ENCODE peak calls at places on chromosomes 4 and X, in five cellular contexts. One of them, this sample, is unnamed.

GRCh38 chr4:78653655-78654054 is 102.1 kb downstream of the ANXA3 start:
- DNase-seq in right lobe of liver: no peak
- DNase-seq in testis: no peak
- DNase-seq in cardiac muscle cell: no peak
- DNase-seq in astrocyte of the spinal cord: no peak
- DNase-seq in this sample: no peak

GRCh38 chrX:93673869-93674271 is at the start of gene FAM133A:
- DNase-seq in right lobe of liver: no peak
- DNase-seq in testis: peak
- DNase-seq in cardiac muscle cell: peak
- DNase-seq in astrocyte of the spinal cord: peak
- DNase-seq in this sample: no peak

GRCh38 chr4:74632634-74633033 is 161.7 kb downstream of the BTC start:
- DNase-seq in right lobe of liver: no peak
- DNase-seq in testis: peak
- DNase-seq in cardiac muscle cell: peak
- DNase-seq in astrocyte of the spinal cord: peak
- DNase-seq in this sample: no peak

GRCh38 chr4:186724861-186725419 is 1.3 kb upstream of the FAT1 start:
- DNase-seq in right lobe of liver: no peak
- DNase-seq in testis: no peak
- DNase-seq in cardiac muscle cell: peak
- DNase-seq in astrocyte of the spinal cord: peak
- DNase-seq in this sample: no peak

GRCh38 chr4:30716671-30717207 is 3.4 kb upstream of the PCDH7 start:
- DNase-seq in right lobe of liver: no peak
- DNase-seq in testis: no peak
- DNase-seq in cardiac muscle cell: peak
- DNase-seq in astrocyte of the spinal cord: peak
- DNase-seq in this sample: no peak

GRCh38 chrX:17632942-17633341 is 104.4 kb upstream of the SCML1 start:
- DNase-seq in right lobe of liver: no peak
- DNase-seq in testis: no peak
- DNase-seq in cardiac muscle cell: peak
- DNase-seq in astrocyte of the spinal cord: no peak
- DNase-seq in this sample: no peak

GRCh38 chrX:121308276-121308805 is 260.9 kb downstream of the GLUD2 start:
- DNase-seq in right lobe of liver: no peak
- DNase-seq in testis: peak
- DNase-seq in cardiac muscle cell: peak
- DNase-seq in astrocyte of the spinal cord: peak
- DNase-seq in this sample: no peak

GRCh38 chr4:31984872-31985271 is 1264.7 kb downstream of the PCDH7 start:
- DNase-seq in right lobe of liver: no peak
- DNase-seq in testis: no peak
- DNase-seq in cardiac muscle cell: peak
- DNase-seq in astrocyte of the spinal cord: no peak
- DNase-seq in this sample: no peak

GRCh38 chrX:47384502-47384901 is 14.1 kb downstream of the ZNF157 start:
- DNase-seq in right lobe of liver: no peak
- DNase-seq in testis: peak
- DNase-seq in cardiac muscle cell: peak
- DNase-seq in astrocyte of the spinal cord: peak
- DNase-seq in this sample: no peak

GRCh38 chrX:48490661-48491060 is 14.7 kb downstream of the FTSJ1 start:
- DNase-seq in right lobe of liver: peak
- DNase-seq in testis: no peak
- DNase-seq in cardiac muscle cell: no peak
- DNase-seq in astrocyte of the spinal cord: no peak
- DNase-seq in this sample: no peak

GRCh38 chr4:102091656-102092055 is 253.6 kb downstream of the SLC39A8 start:
- DNase-seq in right lobe of liver: no peak
- DNase-seq in testis: no peak
- DNase-seq in cardiac muscle cell: no peak
- DNase-seq in astrocyte of the spinal cord: no peak
- DNase-seq in this sample: no peak

GRCh38 chr4:183834252-183834651 is 70.9 kb upstream of the STOX2 start:
- DNase-seq in right lobe of liver: no peak
- DNase-seq in testis: no peak
- DNase-seq in cardiac muscle cell: no peak
- DNase-seq in astrocyte of the spinal cord: no peak
- DNase-seq in this sample: no peak

GRCh38 chrX:68416592-68416991 is 16.7 kb downstream of the OPHN1 start:
- DNase-seq in right lobe of liver: no peak
- DNase-seq in testis: no peak
- DNase-seq in cardiac muscle cell: no peak
- DNase-seq in astrocyte of the spinal cord: peak
- DNase-seq in this sample: no peak

GRCh38 chr4:95386410-95386809 is 162.4 kb downstream of the UNC5C start:
- DNase-seq in right lobe of liver: no peak
- DNase-seq in testis: no peak
- DNase-seq in cardiac muscle cell: no peak
- DNase-seq in astrocyte of the spinal cord: no peak
- DNase-seq in this sample: no peak

GRCh38 chrX:141945415-141945814 is 41.7 kb downstream of the MAGEC1 start:
- DNase-seq in right lobe of liver: no peak
- DNase-seq in testis: no peak
- DNase-seq in cardiac muscle cell: no peak
- DNase-seq in astrocyte of the spinal cord: no peak
- DNase-seq in this sample: no peak

GRCh38 chr4:3391422-3391821 is 50.3 kb upstream of the HGFAC start:
- DNase-seq in right lobe of liver: no peak
- DNase-seq in testis: no peak
- DNase-seq in cardiac muscle cell: no peak
- DNase-seq in astrocyte of the spinal cord: no peak
- DNase-seq in this sample: no peak

GRCh38 chrX:139691843-139692505 is 16.0 kb downstream of the MCF2 start:
- DNase-seq in right lobe of liver: no peak
- DNase-seq in testis: no peak
- DNase-seq in cardiac muscle cell: peak
- DNase-seq in astrocyte of the spinal cord: peak
- DNase-seq in this sample: no peak

GRCh38 chr4:5142726-5143125 is 91.4 kb downstream of the STK32B start:
- DNase-seq in right lobe of liver: no peak
- DNase-seq in testis: peak
- DNase-seq in cardiac muscle cell: peak
- DNase-seq in astrocyte of the spinal cord: peak
- DNase-seq in this sample: peak

GRCh38 chrX:25015486-25016360 is at the start of gene ARX:
- DNase-seq in right lobe of liver: peak
- DNase-seq in testis: peak
- DNase-seq in cardiac muscle cell: peak
- DNase-seq in astrocyte of the spinal cord: peak
- DNase-seq in this sample: no peak

GRCh38 chr4:5887361-5888221 is 5.3 kb downstream of the CRMP1 start:
- DNase-seq in right lobe of liver: no peak
- DNase-seq in testis: no peak
- DNase-seq in cardiac muscle cell: no peak
- DNase-seq in astrocyte of the spinal cord: no peak
- DNase-seq in this sample: no peak

GRCh38 chrX:101450052-101450451 is 35.2 kb upstream of the ARMCX4 start:
- DNase-seq in right lobe of liver: no peak
- DNase-seq in testis: no peak
- DNase-seq in cardiac muscle cell: no peak
- DNase-seq in astrocyte of the spinal cord: no peak
- DNase-seq in this sample: no peak

GRCh38 chrX:138191998-138192397 is 519.5 kb downstream of the FGF13 start:
- DNase-seq in right lobe of liver: no peak
- DNase-seq in testis: peak
- DNase-seq in cardiac muscle cell: peak
- DNase-seq in astrocyte of the spinal cord: peak
- DNase-seq in this sample: no peak

GRCh38 chr4:153112071-153112460 is 92.2 kb upstream of the TRIM2 start:
- DNase-seq in right lobe of liver: no peak
- DNase-seq in testis: no peak
- DNase-seq in cardiac muscle cell: no peak
- DNase-seq in astrocyte of the spinal cord: no peak
- DNase-seq in this sample: peak

GRCh38 chr4:40524642-40525041 is 105.0 kb downstream of the RBM47 start:
- DNase-seq in right lobe of liver: no peak
- DNase-seq in testis: peak
- DNase-seq in cardiac muscle cell: peak
- DNase-seq in astrocyte of the spinal cord: peak
- DNase-seq in this sample: no peak

GRCh38 chr4:7753271-7753670 is 186.4 kb downstream of the AFAP1 start:
- DNase-seq in right lobe of liver: no peak
- DNase-seq in testis: no peak
- DNase-seq in cardiac muscle cell: no peak
- DNase-seq in astrocyte of the spinal cord: no peak
- DNase-seq in this sample: no peak

GRCh38 chr4:13765535-13765934 is 138.0 kb upstream of the BOD1L1 start:
- DNase-seq in right lobe of liver: no peak
- DNase-seq in testis: no peak
- DNase-seq in cardiac muscle cell: peak
- DNase-seq in astrocyte of the spinal cord: peak
- DNase-seq in this sample: no peak

GRCh38 chrX:24659106-24659505 is 12.0 kb upstream of the PCYT1B start:
- DNase-seq in right lobe of liver: no peak
- DNase-seq in testis: no peak
- DNase-seq in cardiac muscle cell: no peak
- DNase-seq in astrocyte of the spinal cord: no peak
- DNase-seq in this sample: no peak

GRCh38 chr4:93897559-93897958 is 69.0 kb downstream of the ATOH1 start:
- DNase-seq in right lobe of liver: no peak
- DNase-seq in testis: no peak
- DNase-seq in cardiac muscle cell: peak
- DNase-seq in astrocyte of the spinal cord: peak
- DNase-seq in this sample: no peak

GRCh38 chrX:136176399-136176825 is 29.1 kb downstream of the FHL1 start:
- DNase-seq in right lobe of liver: no peak
- DNase-seq in testis: peak
- DNase-seq in cardiac muscle cell: peak
- DNase-seq in astrocyte of the spinal cord: peak
- DNase-seq in this sample: no peak

GRCh38 chr4:100391913-100392312 is 125.9 kb downstream of the EMCN start:
- DNase-seq in right lobe of liver: no peak
- DNase-seq in testis: no peak
- DNase-seq in cardiac muscle cell: peak
- DNase-seq in astrocyte of the spinal cord: peak
- DNase-seq in this sample: no peak

GRCh38 chr4:29970626-29971025 is 749.5 kb upstream of the PCDH7 start:
- DNase-seq in right lobe of liver: no peak
- DNase-seq in testis: peak
- DNase-seq in cardiac muscle cell: no peak
- DNase-seq in astrocyte of the spinal cord: peak
- DNase-seq in this sample: no peak

GRCh38 chr4:166169111-166169510 is 296.1 kb downstream of the TLL1 start:
- DNase-seq in right lobe of liver: no peak
- DNase-seq in testis: no peak
- DNase-seq in cardiac muscle cell: peak
- DNase-seq in astrocyte of the spinal cord: no peak
- DNase-seq in this sample: no peak
- TF ChIP-seq CTCF in right lobe of liver: no peak
- TF ChIP-seq CTCF in testis: no peak
- TF ChIP-seq CTCF in cardiac muscle cell: peak
- TF ChIP-seq CTCF in astrocyte of the spinal cord: peak
- TF ChIP-seq CTCF in this sample: peak

DNA sequence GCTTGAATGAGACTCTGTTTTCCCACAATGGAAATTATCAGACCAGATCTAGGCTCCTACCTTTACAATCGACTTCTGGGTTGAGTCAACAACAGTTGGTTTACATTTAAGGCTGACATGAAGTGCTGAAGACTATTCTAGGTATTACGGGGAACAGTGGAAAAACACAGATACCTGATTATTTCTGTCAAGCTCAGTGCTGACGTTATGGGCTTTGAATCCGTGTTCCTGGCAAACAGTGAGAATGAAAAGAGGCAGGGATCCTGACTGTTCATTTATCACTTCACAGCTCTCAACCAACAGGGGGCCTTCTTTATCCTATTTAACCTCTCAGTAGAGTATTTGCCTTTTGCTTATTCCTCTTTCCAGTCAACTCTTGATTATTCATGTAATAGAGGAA is 43.1 kb downstream of the TMEM164 start:
- DNase-seq in right lobe of liver: no peak
- DNase-seq in testis: no peak
- DNase-seq in cardiac muscle cell: no peak
- DNase-seq in astrocyte of the spinal cord: no peak
- DNase-seq in this sample: no peak
- TF ChIP-seq CTCF in right lobe of liver: no peak
- TF ChIP-seq CTCF in testis: no peak
- TF ChIP-seq CTCF in cardiac muscle cell: peak
- TF ChIP-seq CTCF in astrocyte of the spinal cord: no peak
- TF ChIP-seq CTCF in this sample: peak

GRCh38 chr4:139084425-139085093 is 69.0 kb downstream of the NOCT start:
- DNase-seq in right lobe of liver: no peak
- DNase-seq in testis: no peak
- DNase-seq in cardiac muscle cell: no peak
- DNase-seq in astrocyte of the spinal cord: no peak
- DNase-seq in this sample: no peak
- TF ChIP-seq CTCF in right lobe of liver: no peak
- TF ChIP-seq CTCF in testis: no peak
- TF ChIP-seq CTCF in cardiac muscle cell: no peak
- TF ChIP-seq CTCF in astrocyte of the spinal cord: no peak
- TF ChIP-seq CTCF in this sample: no peak

DNA sequence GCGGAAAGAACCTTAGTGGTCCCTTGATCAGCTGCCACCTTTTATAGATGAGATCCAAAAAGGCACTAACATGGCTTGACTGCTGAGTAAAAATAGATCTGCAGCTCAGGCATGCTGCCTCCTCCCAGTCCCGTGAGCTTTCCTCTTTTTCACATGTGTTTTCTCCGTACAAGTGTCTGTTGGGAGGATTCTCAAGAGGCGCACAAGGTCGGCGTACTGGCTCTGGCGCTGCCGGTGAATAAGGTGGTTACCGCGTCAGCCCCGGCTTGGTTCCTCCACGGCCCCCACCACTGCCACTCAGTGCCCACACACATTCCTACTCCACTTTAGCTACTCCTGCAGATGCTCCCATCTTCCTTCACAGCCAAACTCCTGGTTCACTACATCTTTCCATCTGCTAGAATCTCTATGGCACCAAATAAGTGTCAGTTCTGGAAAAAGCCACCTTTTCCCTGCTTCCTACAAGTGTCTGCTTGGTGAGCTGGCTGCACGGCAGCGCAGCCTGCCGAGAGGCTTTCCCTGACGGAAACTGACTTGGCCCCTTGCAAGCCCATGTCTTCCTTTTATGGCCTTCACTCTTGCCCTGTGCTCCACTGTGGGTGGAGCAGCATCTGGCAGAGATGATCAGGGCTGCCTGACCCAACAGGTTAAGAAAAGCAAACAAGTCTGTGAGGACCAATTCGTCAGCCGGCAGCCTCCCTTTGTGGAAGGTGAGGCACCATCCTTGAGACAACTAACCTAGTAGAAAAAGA is 99.8 kb downstream of the KLHL8 start:
- DNase-seq in right lobe of liver: peak
- DNase-seq in testis: peak
- DNase-seq in cardiac muscle cell: no peak
- DNase-seq in astrocyte of the spinal cord: peak
- DNase-seq in this sample: no peak
- TF ChIP-seq CTCF in right lobe of liver: no peak
- TF ChIP-seq CTCF in testis: no peak
- TF ChIP-seq CTCF in cardiac muscle cell: no peak
- TF ChIP-seq CTCF in astrocyte of the spinal cord: no peak
- TF ChIP-seq CTCF in this sample: no peak

GRCh38 chr4:106365613-106366012 is 3.0 kb downstream of the GIMD1 start:
- DNase-seq in right lobe of liver: no peak
- DNase-seq in testis: no peak
- DNase-seq in cardiac muscle cell: peak
- DNase-seq in astrocyte of the spinal cord: peak
- DNase-seq in this sample: no peak
- TF ChIP-seq CTCF in right lobe of liver: no peak
- TF ChIP-seq CTCF in testis: no peak
- TF ChIP-seq CTCF in cardiac muscle cell: no peak
- TF ChIP-seq CTCF in astrocyte of the spinal cord: no peak
- TF ChIP-seq CTCF in this sample: no peak

GRCh38 chrX:5681159-5681558 is 547.5 kb downstream of the NLGN4X start:
- DNase-seq in right lobe of liver: no peak
- DNase-seq in testis: no peak
- DNase-seq in cardiac muscle cell: no peak
- DNase-seq in astrocyte of the spinal cord: peak
- DNase-seq in this sample: no peak
- TF ChIP-seq CTCF in right lobe of liver: no peak
- TF ChIP-seq CTCF in testis: no peak
- TF ChIP-seq CTCF in cardiac muscle cell: no peak
- TF ChIP-seq CTCF in astrocyte of the spinal cord: peak
- TF ChIP-seq CTCF in this sample: no peak

This sample was measured in osteocyte.